ENCODE peak calls at places on chromosome 21, in nine cellular contexts. Q is sigmoid colon, H is fibroblast of the aortic adventitia, B is GM12864, K is cardiac fibroblast, G is A549, J is left ventricle myocardium inferior, R is HFFc6, C is nephron progenitor cell. E is an unnamed sample.
A peak's percentile ranks its signal among the peaks of the same experiment; 100 is the strongest.

GRCh38 chr21:19433623-19434022 is 1030.0 kb upstream of the TMPRSS15 start:
- DNase-seq in H (no peak), C (no peak), B (no peak), R (no peak), Q (no peak), J (no peak), K (no peak), G (no peak), E (no peak)

GRCh38 chr21:42567181-42567560 is 53.5 kb downstream of the SLC37A1 start:
- DNase-seq in C (no peak), R (no peak), J (no peak), K (no peak), B (no peak), G (no peak), Q (peak; percentile 40), H (no peak), E (peak; percentile 24)

GRCh38 chr21:39502631-39503030 is 50.9 kb downstream of the SH3BGR start:
- DNase-seq in G (no peak), B (no peak), C (no peak), J (no peak), Q (no peak), H (no peak), K (no peak), R (no peak), E (no peak)

GRCh38 chr21:31162827-31163226 is 124.6 kb upstream of the KRTAP19-8 start:
- DNase-seq in R (no peak), G (no peak), B (no peak), C (no peak), H (peak; percentile 34), K (peak; percentile 55), Q (no peak), J (no peak), E (no peak)

GRCh38 chr21:38839683-38840286 is 34.1 kb downstream of the ETS2 start:
- DNase-seq in R (peak; percentile 92), K (peak; percentile 97), B (no peak), Q (no peak), J (no peak), C (no peak), H (peak; percentile 91), G (no peak), E (no peak)

GRCh38 chr21:42317826-42318746 is 2.9 kb upstream of the TFF3 start:
- DNase-seq in Q (peak; percentile 45), B (no peak), K (no peak), R (no peak), C (no peak), G (no peak), H (no peak), J (no peak), E (peak; percentile 71)

GRCh38 chr21:38993561-38993960 is 187.8 kb downstream of the ETS2 start:
- DNase-seq in R (peak; percentile 80), C (no peak), Q (peak; percentile 80), B (no peak), G (peak; percentile 15), K (peak; percentile 97), J (no peak), H (peak; percentile 98), E (no peak)

GRCh38 chr21:28489197-28489596 is 503.5 kb downstream of the LTN1 start:
- DNase-seq in G (no peak), K (no peak), Q (no peak), R (no peak), C (no peak), B (no peak), J (no peak), H (no peak), E (no peak)

GRCh38 chr21:41975391-41976272 is 21.8 kb upstream of the C2CD2 start:
- DNase-seq in Q (no peak), K (no peak), G (no peak), H (no peak), J (no peak), B (no peak), R (no peak), C (peak; percentile 56), E (peak; percentile 25)

GRCh38 chr21:42102063-42102462 is 30.9 kb downstream of the UMODL1 start:
- DNase-seq in H (no peak), C (no peak), R (no peak), Q (no peak), B (no peak), K (no peak), J (no peak), G (no peak), E (no peak)

GRCh38 chr21:15224346-15225086 is 159.7 kb upstream of the NRIP1 start:
- DNase-seq in R (peak; percentile 88), G (peak; percentile 21), C (no peak), J (no peak), K (peak; percentile 98), Q (no peak), H (peak; percentile 97), B (no peak), E (no peak)

GRCh38 chr21:33265664-33266049 is 510 bp upstream of the IL10RB start:
- DNase-seq in C (no peak), Q (peak; percentile 79), R (no peak), K (no peak), G (no peak), B (peak; percentile 68), J (peak; percentile 50), H (no peak), E (peak; percentile 88)

GRCh38 chr21:45439171-45439872 is 34.4 kb downstream of the COL18A1 start:
- DNase-seq in K (peak; percentile 94), H (peak; percentile 92), R (peak; percentile 79), C (peak; percentile 92), J (peak; percentile 86), Q (peak; percentile 93), G (peak; percentile 58), B (peak; percentile 47), E (peak; percentile 95)

GRCh38 chr21:42530167-42530518 is 16.5 kb downstream of the SLC37A1 start:
- DNase-seq in K (no peak), J (no peak), B (no peak), G (no peak), H (no peak), C (no peak), R (no peak), Q (peak; percentile 18), E (no peak)

GRCh38 chr21:21003701-21004100 is 5.5 kb downstream of the NCAM2 start:
- DNase-seq in B (no peak), K (peak; percentile 59), Q (no peak), R (peak; percentile 47), J (no peak), C (peak; percentile 11), H (peak; percentile 64), G (no peak), E (no peak)

DNA sequence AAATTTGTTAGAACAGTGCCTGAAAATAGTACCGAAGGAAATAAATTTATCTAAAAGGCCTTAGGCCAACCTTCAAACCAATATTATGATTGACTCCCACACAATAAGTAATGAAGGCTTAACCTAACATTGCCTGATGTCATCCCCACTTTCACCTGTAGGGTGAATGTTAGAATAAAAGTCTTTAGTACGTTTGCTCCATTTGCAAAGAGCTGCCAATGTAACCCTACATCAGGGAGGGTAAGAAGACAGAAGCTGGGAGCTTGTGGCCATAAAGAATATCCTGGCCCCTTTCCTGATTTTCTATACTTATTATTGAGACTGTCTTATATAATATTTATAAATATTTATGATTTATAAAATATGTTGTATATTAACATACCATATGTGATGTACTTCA is 661.8 kb upstream of the CXADR start:
- DNase-seq in J (no peak), R (no peak), C (no peak), H (no peak), B (no peak), Q (no peak), K (no peak), G (no peak), E (no peak)
- TF ChIP-seq CTCF in J (no peak), R (peak; percentile 47), C (peak; percentile 17), H (peak; percentile 26), B (no peak), Q (no peak), K (peak; percentile 20), G (no peak), E (no peak)

GRCh38 chr21:27476696-27477095 is 509.8 kb upstream of the ADAMTS5 start:
- DNase-seq in G (no peak), K (peak; percentile 68), C (no peak), J (no peak), Q (no peak), R (peak; percentile 29), B (no peak), H (peak; percentile 80), E (no peak)
- TF ChIP-seq CTCF in G (no peak), K (peak; percentile 73), C (peak; percentile 6), J (peak; percentile 72), Q (no peak), R (peak; percentile 77), B (no peak), H (peak; percentile 82), E (peak; percentile 12)

GRCh38 chr21:18387994-18388393 is 15.6 kb downstream of the TMPRSS15 start:
- DNase-seq in J (no peak), K (no peak), H (no peak), C (no peak), B (no peak), Q (no peak), R (no peak), G (no peak), E (no peak)
- TF ChIP-seq CTCF in J (no peak), K (no peak), H (no peak), C (no peak), B (no peak), Q (no peak), R (no peak), G (no peak), E (no peak)

GRCh38 chr21:35342440-35342839 is 293.3 kb upstream of the RUNX1 start:
- DNase-seq in R (no peak), K (no peak), C (no peak), B (peak; percentile 33), J (no peak), Q (no peak), G (no peak), H (no peak), E (no peak)

GRCh38 chr21:35338881-35339632 is 290.0 kb upstream of the RUNX1 start:
- DNase-seq in B (no peak), K (no peak), G (no peak), R (no peak), J (no peak), H (no peak), Q (no peak), C (no peak), E (no peak)

GRCh38 chr21:35338281-35338680 is 289.2 kb upstream of the RUNX1 start:
- DNase-seq in Q (no peak), K (no peak), R (no peak), G (no peak), J (no peak), C (no peak), B (no peak), H (peak; percentile 47), E (no peak)

GRCh38 chr21:35337573-35337972 is 288.5 kb upstream of the RUNX1 start:
- DNase-seq in C (no peak), R (no peak), G (no peak), Q (no peak), H (no peak), K (no peak), B (no peak), J (no peak), E (no peak)

GRCh38 chr21:35340273-35340672 is 291.2 kb upstream of the RUNX1 start:
- DNase-seq in J (no peak), H (no peak), C (no peak), R (no peak), K (no peak), G (no peak), B (no peak), Q (no peak), E (no peak)
- TF ChIP-seq CTCF in J (no peak), H (no peak), C (no peak), R (no peak), K (no peak), G (no peak), B (no peak), Q (no peak), E (no peak)

GRCh38 chr21:46634966-46635323 is 529 bp upstream of the PRMT2 start:
- DNase-seq in H (peak; percentile 91), B (peak; percentile 27), G (peak; percentile 31), J (no peak), C (no peak), Q (peak; percentile 90), K (peak; percentile 89), R (peak; percentile 83), E (no peak)
- TF ChIP-seq CTCF in H (peak; percentile 23), B (no peak), G (no peak), J (peak; percentile 42), C (no peak), Q (no peak), K (no peak), R (peak; percentile 56), E (peak; percentile 12)